ENCODE peak calls at places on chromosomes 11 and 22, in four cellular contexts. A, D, O and E are unnamed samples.

GRCh38 chr22:32697331-32697995 is 104.0 kb upstream of the TIMP3 start:
- DNase-seq in A (no peak), D (no peak), O (no peak), E (no peak)

GRCh38 chr11:94658386-94658785 is 91.2 kb downstream of the PIWIL4 start:
- DNase-seq in A (no peak), D (no peak), O (no peak), E (no peak)

GRCh38 chr11:68954970-68955958 is 25.5 kb downstream of the MRGPRD start:
- DNase-seq in A (peak), D (peak), O (no peak), E (no peak)

GRCh38 chr11:19646921-19647320 is 65.7 kb upstream of the NAV2 start:
- DNase-seq in A (peak), D (no peak), O (no peak), E (no peak)

GRCh38 chr11:57648791-57649735 is 649 bp downstream of the YPEL4 start:
- DNase-seq in A (no peak), D (peak), O (no peak), E (peak)

GRCh38 chr11:5380740-5381342 is 2.8 kb upstream of the OR51M1 start:
- DNase-seq in A (peak), D (peak), O (peak), E (peak)

GRCh38 chr11:105298630-105299029 is 159.1 kb upstream of the CARD18 start:
- DNase-seq in A (peak), D (no peak), O (no peak), E (no peak)

GRCh38 chr11:34299962-34300350 is 57.9 kb downstream of the ABTB2 start:
- DNase-seq in A (no peak), D (no peak), O (no peak), E (no peak)

GRCh38 chr22:49667236-49667635 is 160.4 kb downstream of the BRD1 start:
- DNase-seq in A (no peak), D (peak), O (no peak), E (no peak)

GRCh38 chr11:9263840-9264380 is 1.2 kb downstream of the DENND5A start:
- DNase-seq in A (peak), D (no peak), O (no peak), E (no peak)

GRCh38 chr11:69894126-69895047 is 75.2 kb upstream of the FGF3 start:
- DNase-seq in A (peak), D (no peak), O (no peak), E (no peak)

GRCh38 chr22:48925450-48925849 is 902.2 kb downstream of the BRD1 start:
- DNase-seq in A (no peak), D (no peak), O (no peak), E (no peak)

GRCh38 chr11:107957109-107957588 is 28.9 kb downstream of the RAB39A start:
- DNase-seq in A (no peak), D (no peak), O (no peak), E (peak)

GRCh38 chr11:38006466-38006865 is 1408.4 kb upstream of the RAG2 start:
- DNase-seq in A (no peak), D (no peak), O (no peak), E (no peak)

GRCh38 chr22:20069331-20070042 is 10.6 kb upstream of the DGCR8 start:
- DNase-seq in A (no peak), D (no peak), O (no peak), E (no peak)

GRCh38 chr22:44261861-44262595 is 50.7 kb downstream of the SHISAL1 start:
- DNase-seq in A (no peak), D (peak), O (no peak), E (no peak)

GRCh38 chr22:38955250-38955775 is 2.1 kb upstream of the APOBEC3A start:
- DNase-seq in A (no peak), D (peak), O (no peak), E (no peak)

GRCh38 chr11:36186340-36186739 is 102.9 kb downstream of the COMMD9 start:
- DNase-seq in A (peak), D (no peak), O (no peak), E (no peak)

GRCh38 chr11:19679952-19680823 is 32.4 kb upstream of the NAV2 start:
- DNase-seq in A (peak), D (peak), O (peak), E (peak)

GRCh38 chr22:49951986-49952896 is 8.3 kb upstream of the PIM3 start:
- DNase-seq in A (peak), D (peak), O (no peak), E (peak)

GRCh38 chr11:30328676-30329075 is 5.8 kb downstream of the ARL14EP start:
- DNase-seq in A (peak), D (no peak), O (no peak), E (no peak)

GRCh38 chr11:123479048-123479837 is 49.2 kb downstream of the GRAMD1B start:
- DNase-seq in A (no peak), D (no peak), O (no peak), E (no peak)

GRCh38 chr22:50576806-50577696 is 1.2 kb downstream of the CPT1B start:
- DNase-seq in A (no peak), D (no peak), O (no peak), E (no peak)

GRCh38 chr11:78620159-78620558 is 45.5 kb upstream of the NARS2 start:
- DNase-seq in A (no peak), D (no peak), O (no peak), E (no peak)

GRCh38 chr11:132523929-132524328 is 1008.4 kb downstream of the OPCML start:
- DNase-seq in A (no peak), D (no peak), O (no peak), E (peak)

GRCh38 chr22:46280999-46281623 is 13.3 kb downstream of the TTC38 start:
- DNase-seq in A (no peak), D (peak), O (no peak), E (no peak)

GRCh38 chr22:37697540-37697835 is 640 bp downstream of the TRIOBP start:
- DNase-seq in A (no peak), D (peak), O (no peak), E (no peak)

GRCh38 chr11:63911440-63911839 is 5.5 kb downstream of the RCOR2 start:
- DNase-seq in A (no peak), D (peak), O (no peak), E (no peak)

GRCh38 chr22:21807545-21807944 is 59.9 kb downstream of the MAPK1 start:
- DNase-seq in A (peak), D (no peak), O (no peak), E (no peak)

GRCh38 chr22:35514366-35514765 is 26.3 kb upstream of the RASD2 start:
- DNase-seq in A (no peak), D (no peak), O (no peak), E (no peak)

GRCh38 chr11:59423835-59424234 is 2.4 kb downstream of the OR5A2 start:
- DNase-seq in A (no peak), D (no peak), O (no peak), E (no peak)

GRCh38 chr11:67409781-67410368 is 5.6 kb upstream of the CARNS1 start:
- DNase-seq in A (no peak), D (peak), O (peak), E (peak)

GRCh38 chr22:30260682-30261081 is 6.0 kb downstream of the OSM start:
- DNase-seq in A (no peak), D (no peak), O (no peak), E (no peak)

DNA sequence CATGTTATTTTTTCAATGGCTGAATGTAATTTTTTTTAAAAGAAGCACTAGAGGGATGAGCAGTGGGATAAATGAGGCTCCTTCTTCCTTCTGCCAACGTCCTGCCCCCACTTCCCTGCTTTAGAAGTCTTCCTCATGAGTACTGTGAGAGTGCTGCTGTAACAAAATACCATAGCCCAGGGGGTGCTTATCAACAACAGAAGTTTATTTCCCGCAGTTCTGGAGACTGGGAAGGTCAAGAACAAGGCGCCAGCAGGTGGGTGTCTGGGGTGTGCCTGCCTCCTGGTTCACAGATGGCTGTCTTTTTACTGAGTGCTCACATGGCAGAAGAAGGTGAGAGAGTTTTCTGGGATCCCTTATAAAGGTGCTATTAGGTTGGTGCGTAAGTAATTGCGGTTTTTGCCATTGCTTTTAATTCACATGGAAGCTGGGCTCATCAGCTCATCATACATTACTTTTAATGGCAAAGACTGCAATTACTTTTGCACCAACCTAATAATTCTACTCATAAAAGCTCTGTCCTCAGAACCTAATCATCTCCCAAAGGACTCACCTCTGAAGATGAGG is 22.8 kb downstream of the RCN1 start:
- DNase-seq in A (no peak), D (no peak), O (no peak), E (peak)
- H4K5ac ChIP-seq in A (no peak), D (no peak), O (no peak), E (no peak)

GRCh38 chr11:126328001-126328390 is 24.1 kb downstream of the DCPS start:
- DNase-seq in A (no peak), D (no peak), O (no peak), E (no peak)

GRCh38 chr11:126329644-126330200 is 25.8 kb upstream of the ST3GAL4 start:
- DNase-seq in A (peak), D (no peak), O (no peak), E (no peak)

GRCh38 chr11:126328938-126329643 is 25.2 kb downstream of the DCPS start:
- DNase-seq in A (no peak), D (no peak), O (no peak), E (no peak)

GRCh38 chr11:126327280-126328000 is 23.6 kb downstream of the DCPS start:
- DNase-seq in A (no peak), D (no peak), O (no peak), E (no peak)

DNA sequence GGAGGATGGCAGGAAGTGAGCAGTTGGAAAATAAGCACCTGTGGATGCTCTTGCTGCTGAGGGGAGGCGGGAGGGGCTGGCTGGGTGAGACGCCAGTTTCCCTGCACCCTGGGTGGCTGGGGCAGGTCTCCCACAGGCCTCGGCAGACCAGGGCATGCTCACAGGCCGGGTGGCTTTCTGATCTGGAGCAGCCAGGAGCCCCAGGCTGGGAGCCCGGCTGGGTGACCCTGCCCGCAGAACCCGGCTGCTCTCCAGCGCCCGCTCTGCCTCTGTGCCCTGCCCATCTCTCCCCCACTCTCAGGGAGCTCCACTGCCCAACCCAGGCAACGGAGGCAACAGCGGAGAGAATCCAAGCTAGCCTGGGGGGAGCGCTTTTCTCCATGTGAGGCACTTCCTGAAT is 24.6 kb downstream of the DCPS start:
- DNase-seq in A (no peak), D (no peak), O (no peak), E (no peak)
- H3K9ac ChIP-seq in A (no peak), D (no peak), O (no peak), E (no peak)

GRCh38 chr22:41290262-41291221 is 4.6 kb upstream of the RANGAP1 start:
- DNase-seq in A (peak), D (peak), O (no peak), E (peak)
- H2BK5ac ChIP-seq in A (peak), D (no peak), O (peak), E (no peak)

GRCh38 chr11:40787243-40787642 is 672.2 kb downstream of the LRRC4C start:
- DNase-seq in A (no peak), D (peak), O (no peak), E (peak)
- H4K5ac ChIP-seq in A (no peak), D (no peak), O (no peak), E (no peak)

GRCh38 chr11:61889831-61890230 is 1.5 kb downstream of the FADS3 start:
- DNase-seq in A (no peak), D (no peak), O (no peak), E (no peak)
- H3K9ac ChIP-seq in A (no peak), D (no peak), O (no peak), E (no peak)

GRCh38 chr11:128942272-128942612 is 429 bp downstream of the TP53AIP1 start:
- DNase-seq in A (no peak), D (no peak), O (no peak), E (no peak)

GRCh38 chr11:128940156-128940555 is 2.5 kb downstream of the TP53AIP1 start:
- DNase-seq in A (no peak), D (no peak), O (no peak), E (no peak)

GRCh38 chr11:128939591-128939990 is 3.1 kb downstream of the TP53AIP1 start:
- DNase-seq in A (peak), D (no peak), O (no peak), E (no peak)

GRCh38 chr11:128941573-128942271 is 949 bp downstream of the TP53AIP1 start:
- DNase-seq in A (no peak), D (no peak), O (no peak), E (no peak)

DNA sequence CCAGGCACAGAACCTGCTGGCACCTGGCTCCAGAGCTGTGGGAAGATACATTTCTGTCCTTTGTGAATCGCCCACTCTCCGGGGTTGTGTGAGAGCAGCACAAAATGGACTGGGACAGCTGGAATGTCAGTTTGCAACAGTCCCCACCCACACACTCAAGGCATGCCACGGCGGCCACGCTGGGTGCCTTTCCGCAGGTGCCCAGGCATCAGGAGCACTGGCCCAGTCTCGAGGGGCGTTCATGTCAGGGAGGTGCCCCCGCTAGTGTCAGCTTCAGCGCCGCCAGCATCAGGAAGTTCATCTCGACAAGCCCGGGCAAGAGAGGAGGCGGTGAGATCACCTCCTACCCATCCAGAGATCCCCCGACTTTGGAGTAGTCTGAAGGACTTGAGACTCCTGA is 2.1 kb downstream of the TP53AIP1 start:
- DNase-seq in A (no peak), D (no peak), O (no peak), E (no peak)
- H2BK5ac ChIP-seq in A (no peak), D (no peak), O (peak), E (no peak)

GRCh38 chr22:27063841-27064240 is 406.5 kb downstream of the MIAT start:
- DNase-seq in A (no peak), D (no peak), O (no peak), E (no peak)
- H4K5ac ChIP-seq in A (no peak), D (no peak), O (no peak), E (no peak)

DNA sequence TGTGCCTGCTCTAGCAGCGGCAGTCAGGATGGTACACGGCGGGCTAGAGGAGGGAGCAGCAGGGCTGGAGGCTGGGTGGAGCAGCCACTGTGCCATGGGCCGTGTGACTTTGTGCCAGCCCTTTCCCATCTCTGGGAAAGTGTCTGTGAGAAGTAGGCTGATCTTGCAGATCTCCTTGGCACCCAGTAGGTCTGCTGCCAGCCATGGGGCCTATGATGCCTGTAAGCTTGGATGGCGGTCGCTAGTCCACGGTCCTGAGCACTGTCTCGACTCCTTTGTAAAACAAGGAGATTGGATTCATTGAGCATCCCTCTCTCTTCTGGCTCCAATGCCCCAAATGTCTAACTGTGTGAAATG is 22.6 kb downstream of the AMPD3 start:
- DNase-seq in A (no peak), D (no peak), O (no peak), E (no peak)
- H3K9ac ChIP-seq in A (no peak), D (no peak), O (no peak), E (no peak)